ENCODE peak calls at places on chromosomes 4 and X, in ten cellular contexts. G, U, T, R, D, Y, Z, E, A and X are unnamed samples.

GRCh38 chrX:39764441-39764914 is 333.3 kb downstream of the BCOR start:
- DNase-seq in U (no peak), T (no peak), A (no peak), E (no peak), Z (peak), D (no peak), G (no peak), Y (no peak), R (no peak), X (no peak)

GRCh38 chr4:5759236-5760075 is 48.5 kb downstream of the EVC start:
- DNase-seq in Y (no peak), D (no peak), Z (no peak), E (no peak), R (no peak), G (no peak), T (no peak), A (no peak), U (no peak), X (no peak)

GRCh38 chr4:742742-743311 is 37.2 kb downstream of the PCGF3 start:
- DNase-seq in R (peak), A (peak), U (peak), D (peak), Z (peak), T (no peak), E (no peak), G (peak), Y (peak), X (peak)

GRCh38 chr4:88526221-88526815 is 2.7 kb upstream of the PYURF start:
- DNase-seq in Z (no peak), Y (no peak), T (no peak), G (no peak), E (no peak), U (peak), R (no peak), A (peak), D (no peak), X (no peak)

GRCh38 chr4:122313001-122313400 is 65.8 kb upstream of the ADAD1 start:
- DNase-seq in T (no peak), Y (no peak), G (no peak), E (no peak), U (no peak), Z (no peak), R (no peak), A (no peak), D (no peak), X (no peak)

GRCh38 chrX:151985955-151986354 is 11.5 kb upstream of the GABRE start:
- DNase-seq in R (no peak), Y (no peak), T (peak), E (no peak), U (peak), A (no peak), G (no peak), Z (peak), D (no peak), X (peak)

GRCh38 chr4:157204634-157205244 is 15.8 kb upstream of the GRIA2 start:
- DNase-seq in G (peak), A (peak), R (no peak), U (no peak), D (peak), E (no peak), T (no peak), Y (no peak), Z (peak), X (no peak)

GRCh38 chr4:181140037-181140603 is 1103.1 kb upstream of the TENM3 start:
- DNase-seq in G (peak), E (no peak), Z (no peak), T (no peak), D (no peak), R (no peak), Y (no peak), A (no peak), U (peak), X (no peak)

GRCh38 chrX:140918398-140919043 is 83.9 kb upstream of the SPANXB1 start:
- DNase-seq in D (peak), R (peak), E (peak), Y (peak), Z (peak), U (peak), T (peak), A (peak), G (peak), X (peak)

GRCh38 chr4:1199556-1200331 is 27.4 kb upstream of the SPON2 start:
- DNase-seq in A (no peak), G (no peak), Z (no peak), R (no peak), U (no peak), T (no peak), E (no peak), D (no peak), Y (no peak), X (no peak)

GRCh38 chr4:118889313-118889694 is 650 bp downstream of the SYNPO2 start:
- DNase-seq in U (no peak), A (no peak), R (no peak), E (no peak), D (no peak), Z (no peak), Y (no peak), T (no peak), G (no peak), X (no peak)

GRCh38 chrX:18377802-18378201 is 23.3 kb upstream of the SCML2 start:
- DNase-seq in U (peak), R (no peak), E (no peak), D (peak), G (peak), A (peak), Z (peak), T (no peak), Y (no peak), X (no peak)

GRCh38 chrX:91311969-91312368 is 122.7 kb upstream of the PABPC5 start:
- DNase-seq in Z (no peak), U (no peak), R (no peak), E (no peak), Y (no peak), T (no peak), D (no peak), G (no peak), A (no peak), X (no peak)

GRCh38 chr4:97984545-97985131 is 158.6 kb downstream of the STPG2 start:
- DNase-seq in T (no peak), R (no peak), A (no peak), G (no peak), U (no peak), Y (no peak), Z (no peak), E (no peak), D (no peak), X (no peak)

GRCh38 chrX:42269186-42269585 is 345.8 kb upstream of the CASK start:
- DNase-seq in D (no peak), U (no peak), Y (no peak), E (no peak), G (no peak), T (no peak), Z (peak), R (no peak), A (no peak), X (no peak)

GRCh38 chrX:107549504-107549903 is 78.8 kb upstream of the PRPS1 start:
- DNase-seq in A (peak), D (no peak), E (no peak), U (no peak), R (no peak), Z (no peak), Y (no peak), G (no peak), T (no peak), X (no peak)

GRCh38 chr4:36651253-36651652 is 369.8 kb downstream of the DTHD1 start:
- DNase-seq in D (no peak), Y (no peak), Z (no peak), G (no peak), R (no peak), T (no peak), E (no peak), U (no peak), A (peak), X (no peak)

GRCh38 chr4:22047793-22048192 is 99.2 kb upstream of the KCNIP4 start:
- DNase-seq in U (no peak), G (no peak), R (no peak), Z (no peak), A (no peak), D (no peak), T (no peak), Y (no peak), E (no peak), X (no peak)

GRCh38 chr4:156999175-156999517 is 27.5 kb upstream of the PDGFC start:
- DNase-seq in A (no peak), R (no peak), E (peak), Y (no peak), Z (peak), D (no peak), T (peak), U (peak), G (peak), X (peak)

GRCh38 chr4:16043820-16044554 is 39.8 kb downstream of the PROM1 start:
- DNase-seq in Y (no peak), A (no peak), Z (no peak), R (no peak), U (no peak), D (no peak), G (no peak), E (no peak), T (no peak), X (no peak)

GRCh38 chrX:100931218-100931924 is 2.7 kb upstream of the XKRX start:
- DNase-seq in G (no peak), A (peak), Y (no peak), D (no peak), Z (no peak), E (no peak), R (no peak), T (no peak), U (no peak), X (no peak)

GRCh38 chr4:120005091-120005490 is 61.6 kb downstream of the MAD2L1 start:
- DNase-seq in T (no peak), E (no peak), Z (no peak), Y (no peak), R (no peak), D (no peak), A (no peak), U (no peak), G (no peak), X (no peak)

GRCh38 chr4:112213850-112214249 is 17.7 kb upstream of the AP1AR start:
- DNase-seq in G (no peak), Z (peak), T (peak), E (peak), A (no peak), D (no peak), R (no peak), Y (no peak), U (peak), X (peak)

GRCh38 chr4:42570221-42570620 is 86.7 kb downstream of the ATP8A1 start:
- DNase-seq in G (no peak), Y (no peak), E (no peak), T (no peak), A (no peak), U (no peak), Z (no peak), R (no peak), D (no peak), X (no peak)

GRCh38 chrX:19912-20571 is 261.1 kb upstream of the PLCXD1 start:
- DNase-seq in U (no peak), Z (no peak), D (no peak), R (no peak), T (no peak), G (no peak), Y (peak), E (no peak), A (peak), X (no peak)

GRCh38 chrX:2654436-2655340 is 36.4 kb upstream of the CD99 start:
- DNase-seq in Y (no peak), G (no peak), A (no peak), Z (no peak), T (no peak), R (no peak), U (no peak), D (no peak), E (no peak), X (no peak)

GRCh38 chrX:72554448-72555140 is 18.0 kb downstream of the HDAC8 start:
- DNase-seq in R (no peak), G (no peak), D (peak), Z (no peak), T (no peak), U (no peak), A (no peak), Y (no peak), E (no peak), X (peak)

GRCh38 chr4:56733352-56733751 is 52.3 kb upstream of the HOPX start:
- DNase-seq in T (no peak), A (no peak), R (no peak), G (no peak), Y (no peak), U (no peak), Z (no peak), D (no peak), E (no peak), X (no peak)

GRCh38 chrX:149453030-149453429 is 52.1 kb downstream of the IDS start:
- DNase-seq in Z (peak), E (peak), T (peak), A (no peak), D (no peak), Y (no peak), G (no peak), R (no peak), U (peak), X (peak)

GRCh38 chr4:6605114-6605513 is 30.1 kb downstream of the MAN2B2 start:
- DNase-seq in T (no peak), R (no peak), D (no peak), Z (no peak), Y (no peak), E (no peak), U (no peak), A (no peak), G (no peak), X (no peak)

GRCh38 chr4:4752576-4753401 is 106.7 kb upstream of the MSX1 start:
- DNase-seq in R (no peak), D (no peak), A (no peak), Z (no peak), E (no peak), T (peak), Y (no peak), U (no peak), G (no peak), X (no peak)

GRCh38 chr4:93834371-93835066 is 6.0 kb downstream of the ATOH1 start:
- DNase-seq in U (no peak), R (no peak), E (no peak), D (peak), A (no peak), Y (no peak), Z (no peak), G (no peak), T (no peak), X (no peak)

GRCh38 chrX:70922776-70923473 is 8.0 kb downstream of the SLC7A3 start:
- DNase-seq in T (no peak), U (no peak), R (no peak), Z (no peak), D (no peak), Y (no peak), A (no peak), E (no peak), G (no peak), X (no peak)